ENCODE peak calls at places on chromosomes 7 and 10, in seven cellular contexts. K is neuronal stem cell, Z is IMR-90, X is mesenchymal stem cell, L is H1, C is H9, M is mesendoderm. D is an unnamed sample.

GRCh38 chr10:102016416-102016815 is 39.6 kb downstream of the ARMH3 start:
- DNase-seq in K (no peak), Z (no peak), C (no peak), M (no peak), X (no peak), L (no peak), D (no peak)

GRCh38 chr7:68726386-68726785 is 871.9 kb upstream of the AUTS2 start:
- DNase-seq in C (no peak), M (no peak), Z (no peak), X (no peak), L (no peak), K (no peak), D (no peak)

GRCh38 chr10:122176232-122176865 is 94.7 kb upstream of the BTBD16 start:
- DNase-seq in C (no peak), L (no peak), Z (peak), M (peak), X (no peak), K (no peak), D (no peak)

GRCh38 chr7:155007947-155008346 is 5.0 kb upstream of the PAXIP1 start:
- DNase-seq in L (no peak), K (peak), Z (no peak), M (peak), X (peak), C (peak), D (peak)

GRCh38 chr10:110806335-110806734 is 65.4 kb upstream of the PDCD4 start:
- DNase-seq in C (no peak), K (no peak), X (no peak), Z (no peak), M (no peak), L (no peak), D (no peak)

GRCh38 chr7:107180378-107180777 is 11.6 kb downstream of the HBP1 start:
- DNase-seq in C (no peak), L (no peak), Z (peak), M (no peak), X (peak), K (no peak), D (no peak)

GRCh38 chr10:124300224-124300623 is 118.5 kb downstream of the OAT start:
- DNase-seq in X (no peak), M (no peak), K (no peak), C (no peak), L (no peak), Z (no peak), D (no peak)

GRCh38 chr7:378551-379455 is 88.8 kb downstream of the FOXL3 start:
- DNase-seq in Z (no peak), C (no peak), M (no peak), X (no peak), L (no peak), K (no peak), D (no peak)

GRCh38 chr7:44962483-44963251 is 16.1 kb downstream of the MYO1G start:
- DNase-seq in Z (no peak), C (peak), X (peak), K (no peak), L (no peak), M (no peak), D (peak)

GRCh38 chr7:101951757-101952156 is 134.3 kb downstream of the CUX1 start:
- DNase-seq in L (no peak), C (no peak), K (no peak), M (no peak), X (no peak), Z (no peak), D (peak)

GRCh38 chr10:3907514-3907913 is 122.5 kb upstream of the KLF6 start:
- DNase-seq in Z (peak), X (peak), M (no peak), L (no peak), C (no peak), K (no peak), D (no peak)

GRCh38 chr7:66306243-66306642 is 101.1 kb downstream of the TPST1 start:
- DNase-seq in L (no peak), K (no peak), Z (peak), C (no peak), M (no peak), X (no peak), D (no peak)

DNA sequence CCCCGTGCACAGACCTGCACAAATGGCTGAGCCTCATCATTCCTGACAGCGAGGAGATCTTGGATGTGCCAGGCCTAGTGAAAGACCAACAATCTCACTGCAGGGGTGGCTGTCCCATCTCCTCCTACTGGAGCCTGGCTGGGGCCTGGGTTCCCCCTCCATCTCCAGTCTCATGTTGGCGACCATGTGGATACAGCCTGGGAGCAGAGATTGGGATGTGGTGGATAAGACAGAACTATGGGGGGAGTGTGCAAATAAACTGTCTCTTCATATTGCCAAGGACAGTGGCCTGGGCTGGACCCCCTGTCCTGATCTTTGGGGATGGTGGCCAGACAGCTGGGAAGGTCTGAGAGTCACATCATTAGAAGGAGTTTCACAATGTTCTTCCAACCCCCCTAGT is 5.9 kb upstream of the MINDY4 start:
- DNase-seq in K (no peak), X (no peak), Z (no peak), C (no peak), M (no peak), L (no peak), D (no peak)
- H3K23ac ChIP-seq in K (no peak), X (no peak), Z (no peak), C (no peak), M (no peak), L (no peak), D (no peak)

DNA sequence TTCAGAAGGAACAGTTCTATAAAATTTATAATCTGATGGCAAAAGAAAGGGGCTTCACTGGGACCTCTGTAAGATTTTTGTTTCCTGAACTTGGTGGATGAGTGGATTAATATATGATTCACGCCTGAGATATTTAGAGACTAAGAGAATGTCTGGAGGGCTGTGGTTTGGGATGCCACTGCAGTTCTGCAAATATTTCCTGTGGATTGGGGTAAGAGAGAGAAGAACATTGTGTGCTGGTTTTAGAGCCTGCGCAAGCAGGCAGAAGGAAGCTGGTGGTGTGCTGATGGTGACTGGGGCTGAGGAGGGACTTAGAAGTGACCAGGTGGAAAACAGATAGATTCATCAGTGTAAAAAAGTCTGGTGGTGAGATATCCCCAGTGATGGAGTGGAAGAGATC is 87.0 kb downstream of the SUGCT start:
- DNase-seq in C (no peak), Z (peak), M (no peak), L (no peak), K (no peak), X (peak), D (peak)
- H3K9ac ChIP-seq in C (no peak), Z (peak), M (no peak), L (no peak), K (no peak), X (no peak), D (no peak)

GRCh38 chr10:88670497-88670896 is 6.3 kb downstream of the LIPF start:
- DNase-seq in K (no peak), M (no peak), Z (no peak), C (no peak), L (no peak), X (no peak), D (no peak)
- H3K23ac ChIP-seq in K (no peak), M (no peak), Z (no peak), C (no peak), L (no peak), X (no peak), D (no peak)

GRCh38 chr10:72952901-72953223 is 1.7 kb downstream of the PLA2G12B start:
- DNase-seq in C (no peak), K (no peak), X (no peak), M (no peak), Z (no peak), L (no peak), D (no peak)

GRCh38 chr10:72954596-72955569 is at the start of gene PLA2G12B:
- DNase-seq in L (no peak), X (no peak), C (no peak), Z (no peak), M (no peak), K (peak), D (no peak)

GRCh38 chr10:72954230-72954595 is 393 bp downstream of the PLA2G12B start:
- DNase-seq in K (no peak), X (no peak), M (no peak), C (no peak), Z (no peak), L (no peak), D (no peak)

GRCh38 chr10:72952189-72952900 is 2.3 kb downstream of the PLA2G12B start:
- DNase-seq in L (no peak), X (no peak), Z (no peak), K (no peak), M (peak), C (no peak), D (no peak)

DNA sequence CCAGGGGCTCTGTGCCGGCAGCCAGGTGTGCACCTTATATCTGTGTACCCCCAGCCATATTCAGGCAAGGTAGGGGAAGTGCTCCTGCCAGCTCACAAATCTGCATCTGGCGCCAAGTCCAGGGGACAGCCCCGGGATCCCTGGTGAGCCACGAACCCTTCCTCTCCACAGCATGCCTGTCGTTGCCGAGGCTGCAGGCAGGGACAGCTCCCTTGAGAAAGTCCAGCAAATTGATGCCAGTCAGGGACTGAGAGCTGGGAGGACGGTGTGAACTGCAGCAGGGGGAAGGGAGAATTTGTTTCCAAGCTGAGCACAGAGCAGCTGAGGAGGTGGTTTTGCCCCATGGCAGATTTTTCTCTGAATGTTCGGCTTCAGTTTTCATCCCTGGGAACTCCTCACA is 919 bp downstream of the PLA2G12B start:
- DNase-seq in Z (no peak), C (peak), L (no peak), X (no peak), K (peak), M (peak), D (no peak)
- H3K9ac ChIP-seq in Z (no peak), C (no peak), L (no peak), X (no peak), K (no peak), M (no peak), D (no peak)

DNA sequence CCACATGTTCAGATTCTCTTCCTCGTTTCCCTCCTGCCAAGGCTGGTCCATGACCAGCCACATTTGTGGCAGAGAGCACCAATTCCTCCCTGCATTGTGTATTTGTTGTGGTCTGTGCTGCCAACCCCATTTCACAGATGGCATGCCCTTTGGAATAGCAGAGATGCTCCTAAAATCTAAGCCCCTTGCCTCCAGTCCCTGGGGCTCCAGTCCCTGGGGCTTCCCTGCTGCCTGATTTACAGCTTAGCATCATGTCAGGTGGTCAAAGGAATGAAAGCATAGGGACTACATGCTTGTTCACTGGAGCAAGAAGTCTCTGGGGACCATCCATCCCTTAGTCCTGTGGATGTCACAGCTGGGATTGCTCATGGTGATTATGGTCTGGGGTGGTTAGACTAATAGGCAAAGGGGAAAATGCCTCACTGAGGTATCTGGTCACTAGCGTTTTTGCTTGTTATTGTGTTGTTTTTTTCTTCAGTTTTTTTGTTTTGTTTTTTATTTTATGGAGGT is 426.4 kb downstream of the PLXNA4 start:
- DNase-seq in L (no peak), K (no peak), M (no peak), Z (no peak), C (no peak), X (no peak), D (no peak)
- H3K23ac ChIP-seq in L (no peak), K (no peak), M (no peak), Z (no peak), C (no peak), X (no peak), D (no peak)

D was measured in trophoblast cell.